ENCODE peak calls at places on chromosomes 2 and 18, in five cellular contexts. W is A549; B is cardiac muscle cell; V is CD4-positive, CD25-positive, alpha-beta regulatory T cell; F is IMR-90. A is an unnamed sample.
A peak's percentile ranks its signal among the peaks of the same experiment; 100 is the strongest.

GRCh38 chr2:172251231-172251630 is 148.5 kb upstream of the DLX2 start:
- DNase-seq in W (no peak), B (no peak), V (no peak), F (peak; percentile 72), A (peak; percentile 71)

GRCh38 chr2:100237046-100237615 is 85.2 kb downstream of the LONRF2 start:
- DNase-seq in W (no peak), B (peak; percentile 55), V (no peak), F (peak; percentile 31), A (no peak)

GRCh38 chr18:59468821-59469220 is 109.8 kb upstream of the LMAN1 start:
- DNase-seq in W (no peak), B (no peak), V (no peak), F (no peak), A (no peak)

GRCh38 chr2:194135463-194135862 is 1521.6 kb upstream of the SLC39A10 start:
- DNase-seq in W (no peak), B (no peak), V (no peak), F (no peak), A (no peak)

GRCh38 chr2:55109219-55109891 is 59.1 kb upstream of the RTN4 start:
- DNase-seq in W (peak; percentile 36), B (no peak), V (no peak), F (peak; percentile 92), A (peak; percentile 66)

GRCh38 chr2:217307023-217307422 is 447.2 kb upstream of the TNP1 start:
- DNase-seq in W (no peak), B (no peak), V (no peak), F (no peak), A (no peak)

GRCh38 chr2:26175716-26176615 is 3.1 kb downstream of the GAREM2 start:
- DNase-seq in W (no peak), B (peak; percentile 44), V (no peak), F (no peak), A (no peak)

GRCh38 chr2:205024822-205025518 is 479.7 kb downstream of the PARD3B start:
- DNase-seq in W (peak; percentile 54), B (peak; percentile 10), V (no peak), F (peak; percentile 98), A (peak; percentile 97)

GRCh38 chr18:6633370-6633769 is 96.1 kb upstream of the ARHGAP28 start:
- DNase-seq in W (no peak), B (no peak), V (no peak), F (no peak), A (no peak)

GRCh38 chr2:117056376-117056748 is 758.1 kb upstream of the DDX18 start:
- DNase-seq in W (no peak), B (no peak), V (no peak), F (no peak), A (no peak)

GRCh38 chr2:189933911-189934399 is 128.6 kb downstream of the MSTN start:
- DNase-seq in W (peak; percentile 22), B (no peak), V (no peak), F (peak; percentile 93), A (peak; percentile 92)

GRCh38 chr18:44458777-44459176 is 221.9 kb upstream of the SETBP1 start:
- DNase-seq in W (no peak), B (no peak), V (no peak), F (peak; percentile 32), A (peak; percentile 88)

GRCh38 chr2:122927217-122927616 is 1097.9 kb upstream of the CNTNAP5 start:
- DNase-seq in W (no peak), B (no peak), V (no peak), F (no peak), A (no peak)

GRCh38 chr2:70709275-70709674 is 58.7 kb downstream of the ADD2 start:
- DNase-seq in W (no peak), B (no peak), V (no peak), F (no peak), A (peak; percentile 84)

GRCh38 chr2:37560863-37561614 is 110.4 kb downstream of the CDC42EP3 start:
- DNase-seq in W (no peak), B (no peak), V (no peak), F (no peak), A (peak; percentile 42)

GRCh38 chr2:62611820-62612219 is 93.7 kb upstream of the EHBP1 start:
- DNase-seq in W (no peak), B (no peak), V (no peak), F (no peak), A (no peak)

GRCh38 chr2:108855194-108855593 is 68.6 kb downstream of the CCDC138 start:
- DNase-seq in W (no peak), B (no peak), V (peak; percentile 46), F (peak; percentile 8), A (peak; percentile 5)

GRCh38 chr18:64171576-64171975 is 22.7 kb upstream of the LINC00305 start:
- DNase-seq in W (no peak), B (no peak), V (no peak), F (no peak), A (no peak)

GRCh38 chr18:54805571-54806334 is 22.5 kb upstream of the RAB27B start:
- DNase-seq in W (no peak), B (peak; percentile 64), V (no peak), F (peak; percentile 87), A (peak; percentile 94)

GRCh38 chr18:77148289-77148688 is 15.7 kb upstream of the MBP start:
- DNase-seq in W (no peak), B (no peak), V (no peak), F (no peak), A (no peak)

GRCh38 chr18:39647627-39648502 is 2082.3 kb upstream of the CELF4 start:
- DNase-seq in W (no peak), B (peak; percentile 1), V (no peak), F (peak; percentile 94), A (peak; percentile 93)

GRCh38 chr2:119134775-119135174 is 23.8 kb downstream of the C1QL2 start:
- DNase-seq in W (no peak), B (no peak), V (no peak), F (no peak), A (no peak)

GRCh38 chr18:43917487-43917886 is 640.2 kb upstream of the SYT4 start:
- DNase-seq in W (no peak), B (no peak), V (no peak), F (no peak), A (no peak)

GRCh38 chr2:109558076-109558882 is 55.5 kb downstream of the SEPTIN10 start:
- DNase-seq in W (peak; percentile 46), B (no peak), V (no peak), F (peak; percentile 83), A (peak; percentile 84)

GRCh38 chr2:47607315-47608061 is 175.5 kb upstream of the MSH6 start:
- DNase-seq in W (no peak), B (no peak), V (no peak), F (no peak), A (no peak)

GRCh38 chr2:57314682-57315081 is 731.9 kb upstream of the VRK2 start:
- DNase-seq in W (no peak), B (no peak), V (no peak), F (no peak), A (no peak)

GRCh38 chr2:74525717-74526648 is at the start of gene DQX1:
- DNase-seq in W (no peak), B (no peak), V (peak; percentile 40), F (peak; percentile 41), A (no peak)

GRCh38 chr18:37238271-37238670 is 327.3 kb downstream of the CELF4 start:
- DNase-seq in W (no peak), B (no peak), V (no peak), F (no peak), A (no peak)

DNA sequence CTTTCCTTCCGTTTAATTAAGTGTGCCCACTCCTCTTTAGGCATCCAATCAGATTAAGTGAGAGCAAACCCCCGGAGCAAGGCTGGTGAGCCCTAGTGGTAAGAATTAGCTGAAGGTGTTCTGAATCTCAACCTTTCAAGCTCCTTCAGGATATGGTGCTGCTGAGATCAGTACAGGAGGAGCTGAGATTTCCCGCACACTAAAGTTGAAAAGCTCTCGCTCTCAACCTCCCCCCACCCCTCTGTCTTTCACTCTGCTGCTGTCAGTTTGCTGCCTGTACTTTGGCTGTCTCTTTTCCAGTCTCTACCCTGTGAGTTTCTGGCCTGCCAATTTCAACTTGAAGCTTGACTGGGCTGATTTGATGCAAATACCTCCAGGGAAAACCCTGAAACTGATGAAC is 15.7 kb downstream of the ZEB2 start:
- DNase-seq in W (no peak), B (peak; percentile 71), V (no peak), F (no peak), A (no peak)
- H3K4me1 ChIP-seq in W (peaks cover 6% of the 10 kb centered on the region), B (peaks cover 81% of the 10 kb centered on the region), V (no peaks in the 10 kb centered on the region), F (peaks cover 26% of the 10 kb centered on the region), A (peaks cover 16% of the 10 kb centered on the region)

DNA sequence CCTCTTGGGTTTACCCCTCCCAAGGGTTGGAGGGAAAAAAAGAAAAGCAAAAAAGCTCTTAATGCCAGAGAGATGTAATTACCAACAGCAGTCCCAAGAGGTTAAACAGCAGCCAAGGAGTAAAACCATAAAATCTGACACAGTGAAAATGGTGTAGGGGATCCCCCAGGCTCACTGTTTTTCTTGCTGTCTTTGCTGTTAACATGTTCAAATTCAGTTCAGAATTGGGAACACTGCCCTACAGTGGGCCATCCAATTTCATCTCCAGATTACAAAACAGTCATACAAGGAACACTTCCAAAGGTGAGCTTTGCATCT is 54.5 kb downstream of the PLEKHM3 start:
- DNase-seq in W (no peak), B (no peak), V (no peak), F (no peak), A (no peak)
- H3K4me1 ChIP-seq in W (peaks cover 24% of the 10 kb centered on the region), B (peaks cover 14% of the 10 kb centered on the region), V (no peaks in the 10 kb centered on the region), F (no peaks in the 10 kb centered on the region), A (no peaks in the 10 kb centered on the region)

GRCh38 chr2:224579411-224579810 is 5.8 kb downstream of the CUL3 start:
- DNase-seq in W (no peak), B (peak; percentile 24), V (no peak), F (peak; percentile 59), A (no peak)

GRCh38 chr2:224576098-224576715 is 9.0 kb downstream of the CUL3 start:
- DNase-seq in W (no peak), B (no peak), V (no peak), F (no peak), A (peak; percentile 55)

GRCh38 chr2:224584111-224584764 is 925 bp downstream of the CUL3 start:
- DNase-seq in W (peak; percentile 10), B (peak; percentile 59), V (no peak), F (peak; percentile 38), A (peak; percentile 40)

GRCh38 chr2:224577541-224577940 is 7.6 kb downstream of the CUL3 start:
- DNase-seq in W (no peak), B (no peak), V (no peak), F (no peak), A (no peak)

GRCh38 chr2:224580248-224580647 is 4.9 kb downstream of the CUL3 start:
- DNase-seq in W (no peak), B (no peak), V (no peak), F (no peak), A (no peak)
- H3K4me1 ChIP-seq in W (peaks cover 48% of the 10 kb centered on the region), B (peaks cover 29% of the 10 kb centered on the region), V (peaks cover 83% of the 10 kb centered on the region), F (peaks cover 14% of the 10 kb centered on the region), A (peaks cover 4% of the 10 kb centered on the region)

DNA sequence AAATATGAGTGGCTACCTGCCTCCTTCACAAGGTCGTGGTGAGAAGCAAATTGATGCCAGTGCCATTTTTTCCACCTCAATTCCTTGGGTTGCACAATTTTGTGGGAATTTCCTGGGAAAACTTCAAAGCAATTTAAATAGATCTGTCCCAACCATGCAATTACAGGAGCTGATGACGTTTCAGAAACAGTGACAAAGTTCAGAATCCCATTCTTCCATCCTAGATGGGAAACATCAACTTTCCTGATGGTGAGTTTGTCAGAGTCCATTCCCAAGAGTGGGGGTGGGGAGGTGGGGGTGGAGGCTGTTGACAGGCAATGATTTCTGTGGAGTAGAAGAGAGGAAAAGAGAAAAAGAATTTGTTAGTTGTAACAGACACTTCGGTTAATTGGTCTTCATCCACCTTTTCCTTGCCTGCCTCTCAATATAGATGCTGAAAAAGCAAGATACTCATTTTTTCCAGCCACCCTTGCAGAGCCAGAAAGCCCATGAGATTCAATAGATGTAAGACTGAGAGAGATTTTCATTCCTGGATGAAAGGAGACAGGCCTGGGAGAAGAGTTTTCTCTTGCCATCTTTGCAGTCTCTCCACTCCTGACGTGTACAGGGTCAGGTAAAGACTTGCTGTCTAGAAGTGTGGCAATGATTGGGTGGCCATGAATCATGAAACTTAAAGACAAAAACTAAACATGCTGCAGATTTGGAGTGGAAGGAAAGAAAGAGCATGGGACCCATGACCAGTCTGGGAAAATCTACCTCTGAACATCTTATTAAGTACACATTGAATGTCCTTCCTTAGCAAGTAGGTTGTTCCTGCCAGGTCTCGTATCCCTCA is 47.3 kb downstream of the SOCS6 start:
- DNase-seq in W (no peak), B (no peak), V (no peak), F (no peak), A (no peak)
- H3K4me1 ChIP-seq in W (peaks cover 51% of the 10 kb centered on the region), B (peaks cover 8% of the 10 kb centered on the region), V (no peaks in the 10 kb centered on the region), F (peaks cover 6% of the 10 kb centered on the region), A (peaks cover 26% of the 10 kb centered on the region)

A was measured in astrocyte.